ENCODE peak calls at places on chromosomes 5 and 9, in eight cellular contexts. I is PC-9, B is neural progenitor cell, R is keratinocyte, V is left lung, W is HCT116, N is transverse colon, S is mesenchymal stem cell. F is an unnamed sample. For H3K36me3, the result is how much of the 10 kb centered on the place peaks cover.

GRCh38 chr9:136695435-136695895 is 8.2 kb upstream of the AGPAT2 start:
- DNase-seq in V (peak), N (peak), I (peak), W (peak), S (no peak), B (no peak), R (no peak), F (no peak)

GRCh38 chr9:125988479-125989050 is 241.4 kb downstream of the PBX3 start:
- DNase-seq in I (no peak), R (peak), B (no peak), S (no peak), W (no peak), N (no peak), V (no peak), F (no peak)

GRCh38 chr9:79583957-79584654 is 12.3 kb downstream of the TLE4 start:
- DNase-seq in N (peak), V (peak), I (no peak), R (no peak), S (no peak), B (peak), W (no peak), F (no peak)

GRCh38 chr9:108786322-108786721 is 69.5 kb downstream of the ACTL7B start:
- DNase-seq in V (no peak), W (no peak), N (no peak), I (no peak), B (no peak), R (no peak), S (no peak), F (no peak)

GRCh38 chr5:54758038-54758437 is 227.4 kb downstream of the ESM1 start:
- DNase-seq in N (no peak), R (no peak), B (no peak), V (no peak), W (no peak), S (peak), I (no peak), F (peak)

GRCh38 chr5:111606194-111606593 is 93.9 kb upstream of the STARD4 start:
- DNase-seq in B (no peak), S (no peak), I (no peak), W (no peak), N (no peak), R (no peak), V (no peak), F (no peak)

GRCh38 chr5:154756203-154756870 is 1.2 kb downstream of the LARP1 start:
- DNase-seq in S (peak), B (peak), W (no peak), I (peak), V (peak), R (no peak), N (peak), F (peak)

GRCh38 chr5:157378509-157378908 is 81.5 kb upstream of the NIPAL4 start:
- DNase-seq in B (no peak), W (no peak), R (no peak), S (no peak), I (no peak), N (no peak), V (no peak), F (no peak)

GRCh38 chr9:122015165-122015821 is 77.8 kb downstream of the TTLL11 start:
- DNase-seq in V (no peak), B (no peak), R (no peak), W (no peak), N (no peak), I (no peak), S (no peak), F (no peak)

GRCh38 chr5:132483101-132483500 is 7.5 kb downstream of the IRF1 start:
- DNase-seq in V (no peak), N (peak), B (no peak), S (no peak), R (no peak), W (no peak), I (no peak), F (no peak)

GRCh38 chr5:132480546-132481242 is 9.9 kb downstream of the IRF1 start:
- DNase-seq in I (no peak), S (peak), W (no peak), B (no peak), V (no peak), R (no peak), N (no peak), F (no peak)

GRCh38 chr5:132479073-132479811 is 11.3 kb downstream of the IRF1 start:
- DNase-seq in S (no peak), I (no peak), V (no peak), W (no peak), R (no peak), B (no peak), N (no peak), F (no peak)

GRCh38 chr5:132479812-132480441 is 10.6 kb downstream of the IRF1 start:
- DNase-seq in I (no peak), S (no peak), W (no peak), N (no peak), V (no peak), R (no peak), B (no peak), F (no peak)

DNA sequence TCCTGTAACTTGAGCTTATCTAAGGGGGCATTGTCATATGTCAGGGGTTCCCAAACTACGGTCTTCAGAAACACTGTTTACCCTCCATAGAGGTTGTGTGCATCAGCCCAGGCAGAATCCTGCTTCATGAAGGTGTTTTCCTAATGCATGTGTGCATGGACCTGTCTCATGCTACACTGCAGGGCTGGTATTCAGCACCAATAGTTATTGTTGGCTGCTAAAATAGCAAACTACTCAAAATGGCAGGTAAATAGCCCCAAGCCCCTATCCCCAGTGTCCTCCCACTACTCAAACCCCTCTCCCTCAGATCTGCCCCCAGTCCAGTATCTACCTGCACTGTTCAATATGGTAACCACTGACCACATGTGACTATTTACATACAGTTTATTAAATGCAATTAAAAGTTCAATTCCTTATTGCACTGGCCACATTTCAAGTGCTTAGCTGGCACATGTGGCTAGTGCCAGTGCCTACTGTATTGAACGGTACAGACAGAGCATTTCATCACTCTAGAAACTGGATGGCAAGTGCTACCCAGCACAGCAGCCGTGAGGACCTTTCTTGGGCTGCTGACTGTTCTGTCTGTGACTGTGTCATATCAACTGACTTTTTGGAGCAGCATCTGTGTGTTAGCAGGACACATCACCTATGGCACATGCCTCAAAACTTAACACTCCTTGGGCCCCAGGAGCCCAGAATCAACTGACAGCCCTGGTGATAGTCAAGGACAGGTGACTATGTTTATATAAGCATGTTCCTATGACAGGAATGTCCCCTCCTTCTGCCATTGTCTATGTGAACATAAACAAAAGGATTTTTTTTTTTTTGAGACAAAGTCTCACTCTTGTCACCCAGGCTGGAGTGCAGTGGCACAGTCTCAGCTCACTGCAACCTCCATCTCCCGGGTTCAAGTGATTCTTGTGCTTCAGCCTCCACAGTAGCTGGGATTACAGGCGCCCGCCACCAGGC is 9.0 kb downstream of the IRF1 start:
- DNase-seq in R (no peak), I (no peak), V (no peak), W (no peak), B (no peak), N (no peak), S (no peak), F (no peak)
- H3K36me3 ChIP-seq in R (under half), I (under half), V (under half), W (under half), B (under half), N (under half), S (under half), F (under half)

GRCh38 chr9:120870206-120870605 is 6.8 kb downstream of the PHF19 start:
- DNase-seq in V (peak), R (no peak), W (no peak), S (no peak), N (no peak), B (no peak), I (no peak), F (no peak)
- H3K36me3 ChIP-seq in V (under half), R (under half), W (under half), S (under half), N (under half), B (under half), I (under half), F (under half)

DNA sequence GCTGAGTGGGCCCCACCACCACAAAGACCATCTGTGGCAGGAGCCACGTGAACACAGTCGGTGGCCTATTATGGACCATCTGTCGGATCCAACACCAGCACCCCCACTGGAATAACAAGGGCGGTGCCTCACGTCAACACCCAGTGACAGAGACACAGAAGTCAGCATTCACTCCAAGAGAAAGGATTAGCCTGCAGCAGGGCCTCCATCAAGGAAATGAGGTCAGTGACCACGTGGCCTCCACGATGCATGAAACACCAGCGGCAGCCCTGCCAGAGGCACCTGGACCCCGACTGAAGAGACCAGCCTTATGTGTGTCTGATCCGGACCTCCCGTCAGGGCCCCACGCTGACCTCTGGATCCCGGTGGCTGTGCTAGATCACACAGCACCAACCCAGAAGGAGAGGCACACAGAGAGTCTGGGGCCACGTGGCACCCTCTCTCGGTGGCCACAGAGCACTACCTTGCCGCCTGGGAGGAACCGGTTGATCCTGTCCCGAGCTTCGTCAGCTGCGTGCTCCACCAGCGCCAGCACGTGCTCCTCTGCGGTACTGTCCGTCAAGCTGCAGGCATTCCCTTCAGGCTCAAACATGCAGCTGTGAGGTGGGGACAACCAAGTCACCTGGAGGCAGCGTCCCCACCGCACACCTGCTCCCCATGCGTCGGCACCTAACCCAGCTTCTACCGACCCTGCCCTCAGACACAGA is 9.0 kb downstream of the BRD9 start:
- DNase-seq in W (no peak), B (no peak), S (no peak), N (no peak), R (no peak), I (no peak), V (peak), F (no peak)
- H3K36me3 ChIP-seq in W (half or more), B (under half), S (half or more), N (under half), R (half or more), I (half or more), V (under half), F (half or more)

GRCh38 chr5:150529555-150529954 is 21.6 kb downstream of the NDST1 start:
- DNase-seq in B (peak), I (no peak), N (no peak), V (no peak), R (no peak), W (no peak), S (no peak), F (no peak)
- H3K36me3 ChIP-seq in B (under half), I (under half), N (under half), V (under half), R (under half), W (under half), S (half or more), F (half or more)

DNA sequence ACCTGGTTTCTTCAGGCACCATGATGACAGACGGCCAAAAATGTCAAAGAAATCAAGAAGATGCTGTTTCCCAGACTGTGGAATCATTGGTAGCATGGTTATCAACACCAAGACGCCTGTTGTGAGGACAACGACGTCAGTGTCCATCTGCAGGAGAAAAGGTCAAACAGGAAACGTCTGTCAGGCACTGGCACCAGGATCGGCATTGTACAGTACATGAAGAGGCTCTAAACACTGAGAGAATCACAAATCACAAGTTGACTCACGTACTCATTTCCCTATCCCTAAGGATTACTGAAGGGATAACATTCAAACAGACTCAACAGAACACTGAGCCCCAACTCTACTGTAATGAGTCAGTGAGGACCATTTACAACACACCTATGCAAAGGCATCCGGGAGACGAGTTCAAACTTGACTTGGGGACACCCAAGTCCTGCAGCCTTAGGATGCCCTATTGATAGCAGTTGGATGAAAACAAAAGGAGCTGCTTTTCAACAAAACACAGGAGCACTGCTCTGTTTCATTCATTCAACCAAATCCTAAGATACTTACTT is 21.0 kb downstream of the TSC1 start:
- DNase-seq in B (no peak), W (no peak), S (peak), I (no peak), R (peak), V (no peak), N (no peak), F (no peak)
- H3K36me3 ChIP-seq in B (under half), W (under half), S (half or more), I (under half), R (under half), V (under half), N (under half), F (half or more)

GRCh38 chr9:130222833-130223232 is 42.7 kb upstream of the HMCN2 start:
- DNase-seq in N (no peak), V (peak), S (no peak), B (no peak), I (no peak), R (no peak), W (no peak), F (no peak)

GRCh38 chr9:130225586-130225985 is 40.0 kb upstream of the HMCN2 start:
- DNase-seq in R (no peak), W (no peak), I (no peak), S (no peak), N (no peak), V (no peak), B (no peak), F (no peak)

GRCh38 chr9:130225071-130225470 is 40.5 kb upstream of the HMCN2 start:
- DNase-seq in V (no peak), S (no peak), I (no peak), W (no peak), B (no peak), R (no peak), N (no peak), F (no peak)

GRCh38 chr9:130227833-130228232 is 37.7 kb upstream of the HMCN2 start:
- DNase-seq in I (no peak), W (no peak), R (no peak), N (no peak), B (no peak), V (no peak), S (no peak), F (no peak)

DNA sequence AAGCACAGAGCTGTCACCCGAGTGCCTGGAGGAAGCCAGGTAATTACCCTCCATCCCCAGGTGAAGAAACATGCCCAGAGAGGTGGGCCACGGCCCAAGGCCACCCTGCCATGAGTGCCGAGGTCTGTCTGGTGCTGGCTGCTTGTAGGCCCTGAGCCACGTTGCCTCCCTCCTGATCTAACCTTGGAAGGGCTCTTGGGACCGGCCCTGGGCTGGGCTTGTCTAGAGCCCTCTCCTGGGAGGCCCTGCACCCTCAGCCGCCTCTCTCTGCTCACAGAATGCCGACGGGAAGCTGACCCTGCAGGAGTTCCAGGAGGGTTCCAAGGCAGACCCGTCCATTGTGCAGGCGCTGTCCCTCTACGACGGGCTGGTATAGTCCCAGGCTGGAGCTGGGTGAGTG is 39.4 kb upstream of the HMCN2 start:
- DNase-seq in B (no peak), R (no peak), I (no peak), W (no peak), N (no peak), S (no peak), V (no peak), F (no peak)
- H3K36me3 ChIP-seq in B (under half), R (under half), I (under half), W (under half), N (under half), S (under half), V (under half), F (under half)

DNA sequence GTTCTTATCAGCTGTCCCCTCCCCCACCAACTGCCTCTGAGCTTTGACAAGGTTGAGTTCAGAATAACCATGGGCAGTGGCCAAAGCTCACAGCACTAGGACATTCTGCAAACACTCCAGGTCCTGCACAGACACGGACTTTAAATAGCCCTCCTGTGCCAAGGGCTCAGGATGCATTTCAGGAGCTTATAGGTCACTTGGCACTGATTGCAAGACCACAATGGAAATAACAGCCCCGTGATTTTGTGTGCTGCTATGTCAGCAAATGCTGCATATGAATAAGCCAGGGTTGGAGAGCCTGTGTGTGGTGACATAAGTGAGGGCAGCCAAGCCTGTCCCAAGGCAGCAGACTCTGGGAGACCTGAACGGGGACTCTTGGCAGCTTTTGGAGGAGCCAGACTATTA is 150.7 kb downstream of the DMRT2 start:
- DNase-seq in W (no peak), I (no peak), V (no peak), S (no peak), B (no peak), R (no peak), N (no peak), F (no peak)
- H3K36me3 ChIP-seq in W (under half), I (under half), V (under half), S (under half), B (under half), R (under half), N (under half), F (under half)

DNA sequence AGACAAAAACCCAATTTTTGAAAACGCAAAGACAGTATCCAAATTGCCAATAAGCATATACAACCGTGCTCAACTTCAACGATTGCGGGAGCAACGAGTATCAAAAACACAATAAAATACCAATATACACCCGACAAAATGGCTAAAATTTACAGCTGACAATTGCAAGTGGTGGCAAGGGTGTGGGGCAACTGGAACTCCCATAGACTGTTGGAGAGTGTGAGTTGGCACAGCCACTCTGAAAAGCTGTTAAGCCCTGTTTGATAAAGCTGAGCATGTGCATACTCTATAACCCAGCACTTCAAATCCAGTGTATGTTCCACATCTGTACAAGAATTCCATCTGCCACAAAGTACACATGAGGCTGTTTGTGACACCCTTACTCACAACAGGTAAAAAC is 20.3 kb upstream of the NKD2 start:
- DNase-seq in V (no peak), S (no peak), I (no peak), N (no peak), B (no peak), W (no peak), R (no peak), F (no peak)
- H3K36me3 ChIP-seq in V (under half), S (under half), I (under half), N (under half), B (under half), W (under half), R (under half), F (under half)

F was measured in adipocyte.